ENCODE peak calls at places on chromosomes 1 and 21, in five cellular contexts. E, K, F, S and P are unnamed samples.

GRCh38 chr1:245788886-245789285 is 634.1 kb downstream of the KIF26B start:
- DNase-seq in E (no peak), K (no peak), S (no peak), F (no peak), P (no peak)

GRCh38 chr21:35107520-35107919 is 58.4 kb upstream of the RUNX1 start:
- DNase-seq in K (no peak), F (no peak), E (no peak), S (no peak), P (no peak)

GRCh38 chr1:225044258-225044657 is 114.8 kb downstream of the DNAH14 start:
- DNase-seq in K (no peak), E (no peak), F (no peak), S (no peak), P (no peak)

GRCh38 chr1:230317823-230318819 is 108.0 kb downstream of the PGBD5 start:
- DNase-seq in F (no peak), E (no peak), K (no peak), S (peak; percentile 75), P (no peak)

GRCh38 chr1:151612506-151613274 is 840 bp downstream of the SNX27 start:
- DNase-seq in S (peak; percentile 33), K (peak; percentile 47), E (peak; percentile 3), F (peak; percentile 59), P (no peak)

GRCh38 chr1:40919475-40920011 is 57.4 kb upstream of the CITED4 start:
- DNase-seq in E (no peak), F (no peak), K (no peak), S (no peak), P (no peak)

GRCh38 chr1:58060548-58061170 is 485.9 kb downstream of the OMA1 start:
- DNase-seq in S (no peak), K (no peak), F (no peak), E (no peak), P (no peak)

GRCh38 chr1:165666152-165666551 is 32.2 kb downstream of the ALDH9A1 start:
- DNase-seq in F (no peak), S (no peak), E (no peak), K (no peak), P (no peak)

GRCh38 chr1:241323510-241323909 is 33.5 kb downstream of the RGS7 start:
- DNase-seq in S (peak; percentile 46), K (no peak), E (no peak), F (no peak), P (no peak)

GRCh38 chr1:174789399-174789798 is 210.3 kb upstream of the CACYBP start:
- DNase-seq in S (no peak), E (no peak), K (no peak), F (no peak), P (no peak)

GRCh38 chr21:45607021-45607921 is 36.3 kb upstream of the PCBP3 start:
- DNase-seq in E (peak; percentile 11), K (no peak), F (no peak), S (no peak), P (no peak)

GRCh38 chr1:34916104-34916503 is 13.3 kb downstream of the DLGAP3 start:
- DNase-seq in F (no peak), K (no peak), S (no peak), E (no peak), P (no peak)

GRCh38 chr1:113353581-113353980 is 36.7 kb upstream of the MAGI3 start:
- DNase-seq in E (no peak), F (no peak), S (no peak), K (no peak), P (no peak)

GRCh38 chr1:173473599-173474011 is 3.5 kb upstream of the PRDX6 start:
- DNase-seq in K (no peak), E (no peak), S (peak; percentile 26), F (no peak), P (no peak)

GRCh38 chr1:231059566-231060193 is 19.6 kb upstream of the FAM89A start:
- DNase-seq in F (no peak), E (no peak), K (no peak), S (no peak), P (no peak)

GRCh38 chr1:228841632-228842031 is 106.4 kb downstream of the RHOU start:
- DNase-seq in F (no peak), K (no peak), E (no peak), S (no peak), P (no peak)

GRCh38 chr1:234972411-234973191 is 156.0 kb downstream of the TOMM20 start:
- DNase-seq in E (no peak), K (no peak), F (no peak), S (peak; percentile 12), P (no peak)

GRCh38 chr1:1351511-1352427 is 2.6 kb upstream of the DVL1 start:
- DNase-seq in K (peak; percentile 64), F (no peak), S (no peak), E (no peak), P (no peak)

GRCh38 chr1:199759268-199759724 is 268.2 kb upstream of the NR5A2 start:
- DNase-seq in S (no peak), E (no peak), K (no peak), F (no peak), P (no peak)

GRCh38 chr1:119715542-119715941 is 3.8 kb downstream of the PHGDH start:
- DNase-seq in E (no peak), S (no peak), K (no peak), F (no peak), P (no peak)

GRCh38 chr1:119712342-119713038 is 756 bp downstream of the PHGDH start:
- DNase-seq in F (peak; percentile 89), K (peak; percentile 71), E (no peak), S (peak; percentile 32), P (no peak)

GRCh38 chr1:119713039-119713537 is 1.4 kb downstream of the PHGDH start:
- DNase-seq in E (no peak), S (no peak), F (no peak), K (no peak), P (no peak)

GRCh38 chr1:119714583-119714982 is 2.8 kb downstream of the PHGDH start:
- DNase-seq in E (no peak), F (no peak), K (no peak), S (no peak), P (no peak)

GRCh38 chr1:119713538-119714456 is 2.1 kb downstream of the PHGDH start:
- DNase-seq in S (no peak), F (no peak), E (no peak), K (no peak), P (no peak)
- H3K4me3 ChIP-seq in S (no peak overlapping the region), F (no peak overlapping the region), E (no peak overlapping the region), K (no peak overlapping the region), P (no peak overlapping the region)

GRCh38 chr1:111602302-111602701 is 17.3 kb upstream of the RAP1A start:
- DNase-seq in E (no peak), S (no peak), K (no peak), F (no peak), P (no peak)
- H3K4me1 ChIP-seq in E (peaks cover 53% of the 10 kb centered on the region), S (no peaks in the 10 kb centered on the region), K (peaks cover 6% of the 10 kb centered on the region), F (no peaks in the 10 kb centered on the region), P (peaks cover 89% of the 10 kb centered on the region)

GRCh38 chr21:33552999-33553598 is 10.3 kb downstream of the SON start:
- DNase-seq in K (no peak), S (no peak), E (no peak), F (no peak), P (no peak)

GRCh38 chr21:33549848-33550771 is 7.3 kb downstream of the SON start:
- DNase-seq in S (no peak), F (no peak), K (no peak), E (no peak), P (no peak)

GRCh38 chr21:33550772-33551660 is 8.2 kb downstream of the SON start:
- DNase-seq in K (no peak), F (no peak), E (no peak), S (no peak), P (no peak)

GRCh38 chr21:33552093-33552998 is 9.5 kb downstream of the SON start:
- DNase-seq in F (no peak), E (no peak), K (no peak), S (no peak), P (no peak)

GRCh38 chr21:33551664-33552063 is 8.8 kb downstream of the SON start:
- DNase-seq in E (no peak), K (no peak), S (no peak), F (no peak), P (no peak)
- H3K36me3 ChIP-seq in E (peaks cover 77% of the 10 kb centered on the region), K (peaks cover 99% of the 10 kb centered on the region), S (no peaks in the 10 kb centered on the region), F (peaks cover 24% of the 10 kb centered on the region), P (peaks cover 61% of the 10 kb centered on the region)

DNA sequence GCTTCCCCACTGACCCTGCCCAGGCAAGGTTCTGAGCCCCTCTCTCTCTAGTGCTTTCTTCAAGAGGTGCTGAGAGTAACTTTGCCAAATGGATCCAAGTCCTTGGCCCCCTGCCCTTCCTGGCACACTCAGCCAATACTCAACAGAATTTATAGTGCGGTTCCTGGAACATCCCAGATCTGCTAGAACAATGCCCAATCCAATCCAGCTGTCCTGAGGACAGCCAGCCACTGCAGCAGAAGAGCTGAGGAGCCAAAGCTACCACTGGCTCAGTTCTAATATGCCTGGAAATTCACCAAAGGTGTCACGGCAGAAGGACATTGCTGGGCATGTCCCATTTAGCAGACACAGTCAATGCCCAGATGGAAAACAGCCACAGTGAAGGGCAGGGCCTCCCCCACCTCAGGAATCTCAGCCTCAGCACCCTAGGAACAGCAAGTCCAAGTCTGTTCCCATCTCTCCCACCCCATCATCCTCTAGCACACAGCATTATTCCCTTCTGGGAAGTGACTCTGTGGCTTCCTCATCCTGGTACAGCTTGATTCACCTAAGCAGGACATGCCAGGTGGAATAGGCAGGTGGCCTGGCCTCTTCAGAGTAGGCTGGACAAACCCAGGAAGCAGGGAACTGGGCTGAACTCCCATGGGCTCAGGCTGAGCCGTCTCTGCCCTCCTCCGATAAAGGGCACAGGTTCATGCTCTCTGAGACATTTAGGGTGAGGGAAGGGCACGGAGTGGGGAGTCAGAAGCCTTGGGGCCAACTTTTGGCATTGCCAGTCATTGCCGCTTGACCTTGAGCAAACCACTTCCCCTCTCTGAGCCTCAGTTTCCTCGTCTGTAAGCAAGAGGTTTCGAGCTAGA is 24.6 kb downstream of the PMVK start:
- DNase-seq in K (no peak), E (no peak), S (no peak), F (no peak), P (no peak)
- H3K4me3 ChIP-seq in K (no peak overlapping the region), E (no peak overlapping the region), S (no peak overlapping the region), F (no peak overlapping the region), P (no peak overlapping the region)